ENCODE peak calls at places on chromosomes 12 and 14, in four cellular contexts. X is mucosa of descending colon, I is fibroblast of the aortic adventitia, P is choroid plexus epithelial cell. L is an unnamed sample.

GRCh38 chr12:98532687-98533304 is 17.4 kb downstream of the TMPO start:
- DNase-seq in X (no peak), I (peak), P (peak), L (no peak)

GRCh38 chr14:30620178-30620577 is 1.9 kb upstream of the SCFD1 start:
- DNase-seq in X (no peak), I (peak), P (peak), L (no peak)

GRCh38 chr12:116812238-116812637 is 69.0 kb downstream of the HRK start:
- DNase-seq in X (no peak), I (no peak), P (no peak), L (no peak)

GRCh38 chr12:111248981-111249380 is 119.9 kb downstream of the PHETA1 start:
- DNase-seq in X (no peak), I (no peak), P (no peak), L (no peak)

GRCh38 chr12:113325938-113326337 is 9.0 kb downstream of the SLC8B1 start:
- DNase-seq in X (no peak), I (peak), P (peak), L (no peak)

GRCh38 chr14:103696027-103696402 is 19.2 kb downstream of the XRCC3 start:
- DNase-seq in X (no peak), I (no peak), P (no peak), L (no peak)

GRCh38 chr12:76890407-76891143 is 11.8 kb upstream of the CSRP2 start:
- DNase-seq in X (no peak), I (no peak), P (no peak), L (no peak)

GRCh38 chr12:77031745-77032144 is 33.6 kb downstream of the E2F7 start:
- DNase-seq in X (no peak), I (peak), P (peak), L (no peak)

GRCh38 chr12:95970905-95971304 is 25.2 kb downstream of the HAL start:
- DNase-seq in X (no peak), I (peak), P (peak), L (no peak)

GRCh38 chr14:53786045-53786444 is 170.6 kb downstream of the BMP4 start:
- DNase-seq in X (no peak), I (no peak), P (peak), L (no peak)

GRCh38 chr12:70190252-70191010 is 52.8 kb upstream of the CNOT2 start:
- DNase-seq in X (no peak), I (peak), P (peak), L (no peak)

GRCh38 chr14:64634558-64634957 is 69.7 kb upstream of the PLEKHG3 start:
- DNase-seq in X (no peak), I (no peak), P (no peak), L (no peak)
- TF ChIP-seq CTCF in X (no peak), I (no peak), P (no peak), L (no peak)

GRCh38 chr14:102590667-102591099 is 1.8 kb upstream of the RCOR1 start:
- DNase-seq in X (peak), I (peak), P (peak), L (no peak)
- TF ChIP-seq CTCF in X (no peak), I (peak), P (peak), L (no peak)

GRCh38 chr12:52093346-52093745 is 13.8 kb downstream of the SMIM41 start:
- DNase-seq in X (no peak), I (no peak), P (no peak), L (no peak)
- TF ChIP-seq CTCF in X (no peak), I (no peak), P (no peak), L (no peak)

GRCh38 chr14:49134940-49135339 is 451.2 kb downstream of the RPS29 start:
- DNase-seq in X (no peak), I (no peak), P (no peak), L (no peak)
- TF ChIP-seq CTCF in X (no peak), I (no peak), P (no peak), L (no peak)

DNA sequence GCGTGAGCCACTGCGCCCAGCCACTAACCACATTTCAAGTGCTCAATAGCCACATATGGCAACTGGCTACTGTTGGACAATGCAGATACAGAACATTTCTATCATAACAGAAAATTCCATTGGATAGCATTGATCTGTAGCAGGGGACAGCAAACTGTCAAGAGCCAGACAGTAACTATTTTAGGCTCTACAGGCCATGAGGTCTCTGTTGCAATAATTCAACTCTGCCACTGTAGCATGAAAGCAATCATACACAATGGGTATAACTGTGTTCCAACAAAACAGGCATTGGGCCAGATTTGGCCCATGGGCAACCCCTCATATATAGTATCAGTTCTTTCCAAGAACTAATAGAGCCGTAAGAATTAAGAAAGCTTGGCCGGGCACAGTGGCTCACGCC is 8.0 kb downstream of the CSRNP2 start:
- DNase-seq in X (no peak), I (no peak), P (no peak), L (no peak)
- TF ChIP-seq CTCF in X (no peak), I (no peak), P (no peak), L (no peak)

GRCh38 chr14:75084513-75084912 is 15.1 kb downstream of the ZC2HC1C start:
- DNase-seq in X (no peak), I (no peak), P (no peak), L (no peak)
- TF ChIP-seq CTCF in X (no peak), I (no peak), P (peak), L (no peak)

GRCh38 chr14:22428681-22429315 is 160.2 kb downstream of the DAD1 start:
- DNase-seq in X (no peak), I (peak), P (peak), L (no peak)

GRCh38 chr14:22427771-22428228 is 161.2 kb downstream of the DAD1 start:
- DNase-seq in X (no peak), I (peak), P (peak), L (no peak)

GRCh38 chr14:22423958-22424357 is 165.1 kb downstream of the DAD1 start:
- DNase-seq in X (no peak), I (no peak), P (no peak), L (no peak)

GRCh38 chr14:22429546-22429945 is 159.5 kb downstream of the DAD1 start:
- DNase-seq in X (no peak), I (no peak), P (no peak), L (no peak)

GRCh38 chr14:22426711-22427110 is 162.3 kb downstream of the DAD1 start:
- DNase-seq in X (no peak), I (no peak), P (no peak), L (no peak)
- TF ChIP-seq CTCF in X (no peak), I (no peak), P (no peak), L (no peak)

GRCh38 chr12:105092336-105092735 is 8.1 kb upstream of the ALDH1L2 start:
- DNase-seq in X (no peak), I (no peak), P (no peak), L (no peak)
- TF ChIP-seq CTCF in X (no peak), I (no peak), P (no peak), L (no peak)

DNA sequence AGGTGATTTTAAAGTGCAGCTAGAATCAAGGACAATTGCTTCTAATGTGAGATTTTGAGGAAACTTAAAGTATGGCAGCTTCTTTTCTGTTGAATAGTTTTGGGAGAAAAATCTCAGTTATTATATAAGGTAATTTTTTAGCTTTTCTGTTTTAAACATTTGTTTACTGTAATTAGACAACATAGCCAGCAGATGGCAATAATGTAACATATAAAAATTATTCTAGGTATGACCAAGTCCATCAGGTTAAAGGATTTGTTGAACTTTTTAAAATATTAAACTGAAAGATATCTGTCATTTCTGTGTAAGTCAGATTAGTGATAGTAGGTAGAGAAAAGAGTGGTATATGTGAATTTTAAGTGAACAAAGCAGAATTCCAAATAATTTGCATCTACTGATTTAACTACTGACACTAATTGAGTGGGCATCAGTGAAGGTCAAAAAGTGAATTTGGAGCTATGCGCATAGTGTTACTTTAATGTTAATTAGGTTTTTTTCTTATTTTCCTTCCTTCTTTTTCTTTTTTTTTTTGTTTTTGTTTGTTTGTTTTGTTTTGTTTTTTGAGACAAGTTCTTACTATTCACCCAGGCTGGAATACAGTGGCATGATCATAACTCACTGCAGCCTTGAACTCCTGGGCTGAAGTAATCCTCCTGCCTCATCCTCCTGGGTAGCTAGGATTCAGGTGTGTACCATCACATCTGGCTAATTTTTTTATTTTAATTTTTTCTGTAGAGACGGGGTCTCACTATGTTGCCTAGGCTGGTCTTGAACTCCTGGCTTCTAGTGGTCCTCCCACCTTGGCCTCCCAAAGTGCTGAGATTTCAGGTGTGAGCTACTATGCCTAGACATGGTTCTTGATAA is 18.6 kb downstream of the PRORP start:
- DNase-seq in X (no peak), I (peak), P (peak), L (no peak)
- TF ChIP-seq CTCF in X (no peak), I (peak), P (peak), L (no peak)